ENCODE peak calls at places on chromosome 16, in eight cellular contexts. One of them, this sample, is unnamed.

GRCh38 chr16:79169239-79169638 is 431.3 kb downstream of the MAF start:
- DNase-seq in uterus: no peak
- DNase-seq in adrenal gland: no peak
- DNase-seq in stomach: no peak
- DNase-seq in lower leg skin: no peak
- DNase-seq in upper lobe of left lung: no peak
- DNase-seq in right lobe of liver: no peak
- DNase-seq in erythroblast: no peak
- DNase-seq in this sample: no peak

GRCh38 chr16:8905168-8905762 is 23.1 kb downstream of the LITAFD start:
- DNase-seq in stomach: no peak
- DNase-seq in adrenal gland: no peak
- DNase-seq in right lobe of liver: no peak
- DNase-seq in uterus: no peak
- DNase-seq in lower leg skin: peak
- DNase-seq in upper lobe of left lung: no peak
- DNase-seq in erythroblast: peak
- DNase-seq in this sample: no peak

GRCh38 chr16:80974649-80975376 is 31.9 kb downstream of the CMC2 start:
- DNase-seq in erythroblast: no peak
- DNase-seq in uterus: no peak
- DNase-seq in lower leg skin: no peak
- DNase-seq in upper lobe of left lung: no peak
- DNase-seq in right lobe of liver: peak
- DNase-seq in stomach: no peak
- DNase-seq in adrenal gland: no peak
- DNase-seq in this sample: no peak

GRCh38 chr16:80914379-80915078 is 92.2 kb downstream of the CMC2 start:
- DNase-seq in uterus: no peak
- DNase-seq in adrenal gland: no peak
- DNase-seq in lower leg skin: no peak
- DNase-seq in stomach: no peak
- DNase-seq in erythroblast: no peak
- DNase-seq in right lobe of liver: no peak
- DNase-seq in upper lobe of left lung: no peak
- DNase-seq in this sample: no peak

GRCh38 chr16:81664153-81664552 is 114.9 kb upstream of the PLCG2 start:
- DNase-seq in erythroblast: no peak
- DNase-seq in adrenal gland: no peak
- DNase-seq in uterus: no peak
- DNase-seq in upper lobe of left lung: no peak
- DNase-seq in stomach: no peak
- DNase-seq in right lobe of liver: no peak
- DNase-seq in lower leg skin: no peak
- DNase-seq in this sample: no peak

GRCh38 chr16:9053006-9053601 is 38.3 kb upstream of the HAPSTR1 start:
- DNase-seq in erythroblast: peak
- DNase-seq in right lobe of liver: peak
- DNase-seq in stomach: peak
- DNase-seq in upper lobe of left lung: no peak
- DNase-seq in uterus: peak
- DNase-seq in lower leg skin: no peak
- DNase-seq in adrenal gland: peak
- DNase-seq in this sample: no peak

GRCh38 chr16:4313563-4314531 is 2.0 kb upstream of the GLIS2 start:
- DNase-seq in lower leg skin: no peak
- DNase-seq in right lobe of liver: no peak
- DNase-seq in uterus: no peak
- DNase-seq in erythroblast: peak
- DNase-seq in upper lobe of left lung: peak
- DNase-seq in adrenal gland: peak
- DNase-seq in stomach: peak
- DNase-seq in this sample: no peak

GRCh38 chr16:77234611-77235010 is 35.4 kb downstream of the SYCE1L start:
- DNase-seq in stomach: no peak
- DNase-seq in lower leg skin: peak
- DNase-seq in upper lobe of left lung: no peak
- DNase-seq in adrenal gland: no peak
- DNase-seq in right lobe of liver: no peak
- DNase-seq in uterus: no peak
- DNase-seq in erythroblast: no peak
- DNase-seq in this sample: peak

GRCh38 chr16:56729351-56729735 is 586 bp upstream of the NUP93 start:
- DNase-seq in uterus: no peak
- DNase-seq in adrenal gland: peak
- DNase-seq in erythroblast: peak
- DNase-seq in upper lobe of left lung: no peak
- DNase-seq in stomach: no peak
- DNase-seq in lower leg skin: no peak
- DNase-seq in right lobe of liver: no peak
- DNase-seq in this sample: no peak

GRCh38 chr16:65524231-65524630 is 402.4 kb upstream of the CDH11 start:
- DNase-seq in lower leg skin: no peak
- DNase-seq in upper lobe of left lung: no peak
- DNase-seq in adrenal gland: no peak
- DNase-seq in stomach: no peak
- DNase-seq in right lobe of liver: no peak
- DNase-seq in erythroblast: no peak
- DNase-seq in uterus: no peak
- DNase-seq in this sample: no peak

GRCh38 chr16:56667581-56668571 is at the start of gene MT1G:
- DNase-seq in stomach: peak
- DNase-seq in erythroblast: peak
- DNase-seq in upper lobe of left lung: peak
- DNase-seq in right lobe of liver: peak
- DNase-seq in adrenal gland: peak
- DNase-seq in lower leg skin: peak
- DNase-seq in uterus: no peak
- DNase-seq in this sample: no peak

GRCh38 chr16:3577302-3577752 is at the start of gene NLRC3:
- DNase-seq in stomach: no peak
- DNase-seq in lower leg skin: no peak
- DNase-seq in erythroblast: no peak
- DNase-seq in right lobe of liver: peak
- DNase-seq in adrenal gland: no peak
- DNase-seq in upper lobe of left lung: peak
- DNase-seq in uterus: no peak
- DNase-seq in this sample: no peak

GRCh38 chr16:64130140-64130539 is 991.7 kb downstream of the CDH11 start:
- DNase-seq in right lobe of liver: no peak
- DNase-seq in lower leg skin: no peak
- DNase-seq in uterus: no peak
- DNase-seq in upper lobe of left lung: no peak
- DNase-seq in erythroblast: no peak
- DNase-seq in adrenal gland: no peak
- DNase-seq in stomach: no peak
- DNase-seq in this sample: no peak

GRCh38 chr16:11482946-11483748 is 103.6 kb downstream of the LITAF start:
- DNase-seq in right lobe of liver: no peak
- DNase-seq in erythroblast: no peak
- DNase-seq in stomach: no peak
- DNase-seq in upper lobe of left lung: no peak
- DNase-seq in lower leg skin: no peak
- DNase-seq in adrenal gland: no peak
- DNase-seq in uterus: no peak
- DNase-seq in this sample: no peak

GRCh38 chr16:11484691-11485258 is 101.9 kb downstream of the LITAF start:
- DNase-seq in upper lobe of left lung: peak
- DNase-seq in adrenal gland: no peak
- DNase-seq in uterus: no peak
- DNase-seq in lower leg skin: no peak
- DNase-seq in stomach: no peak
- DNase-seq in erythroblast: no peak
- DNase-seq in right lobe of liver: no peak
- DNase-seq in this sample: peak

GRCh38 chr16:11485676-11486075 is 101.0 kb downstream of the LITAF start:
- DNase-seq in adrenal gland: no peak
- DNase-seq in upper lobe of left lung: no peak
- DNase-seq in right lobe of liver: no peak
- DNase-seq in uterus: no peak
- DNase-seq in lower leg skin: no peak
- DNase-seq in stomach: no peak
- DNase-seq in erythroblast: no peak
- DNase-seq in this sample: no peak

GRCh38 chr16:11488304-11488703 is 98.4 kb downstream of the LITAF start:
- DNase-seq in upper lobe of left lung: no peak
- DNase-seq in stomach: no peak
- DNase-seq in uterus: no peak
- DNase-seq in erythroblast: no peak
- DNase-seq in right lobe of liver: no peak
- DNase-seq in adrenal gland: no peak
- DNase-seq in lower leg skin: no peak
- DNase-seq in this sample: no peak

DNA sequence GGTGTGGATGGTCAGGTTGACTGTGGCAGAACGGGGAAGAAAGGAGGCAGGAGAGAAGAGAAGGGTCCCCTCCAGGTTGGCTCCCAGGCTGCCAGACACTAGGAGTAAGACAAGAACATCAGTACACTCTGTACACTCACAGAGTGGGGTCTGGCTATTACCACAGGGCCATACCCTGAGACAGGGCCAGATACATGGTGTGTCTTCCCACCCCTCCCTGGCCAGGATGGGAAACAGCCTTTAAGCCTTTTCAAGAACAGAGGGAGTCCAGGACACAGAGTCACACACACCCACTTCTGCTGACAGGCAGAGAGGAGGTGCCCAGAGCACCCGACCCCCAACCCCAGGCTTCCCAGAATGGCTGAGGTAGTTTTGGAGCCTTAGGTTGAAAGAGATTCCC is 99.4 kb downstream of the LITAF start:
- DNase-seq in upper lobe of left lung: no peak
- DNase-seq in right lobe of liver: no peak
- DNase-seq in uterus: no peak
- DNase-seq in adrenal gland: no peak
- DNase-seq in stomach: no peak
- DNase-seq in lower leg skin: no peak
- DNase-seq in erythroblast: no peak
- DNase-seq in this sample: no peak
- TF ChIP-seq POLR2A in upper lobe of left lung: no peak
- TF ChIP-seq POLR2A in right lobe of liver: no peak
- TF ChIP-seq POLR2A in uterus: no peak
- TF ChIP-seq POLR2A in adrenal gland: no peak
- TF ChIP-seq POLR2A in stomach: no peak
- TF ChIP-seq POLR2A in lower leg skin: no peak
- TF ChIP-seq POLR2A in erythroblast: no peak
- TF ChIP-seq POLR2A in this sample: no peak

GRCh38 chr16:74737521-74737920 is 36.9 kb upstream of the MLKL start:
- DNase-seq in upper lobe of left lung: no peak
- DNase-seq in lower leg skin: no peak
- DNase-seq in adrenal gland: no peak
- DNase-seq in erythroblast: no peak
- DNase-seq in uterus: no peak
- DNase-seq in right lobe of liver: no peak
- DNase-seq in stomach: no peak
- DNase-seq in this sample: no peak
- TF ChIP-seq POLR2A in upper lobe of left lung: no peak
- TF ChIP-seq POLR2A in lower leg skin: no peak
- TF ChIP-seq POLR2A in adrenal gland: no peak
- TF ChIP-seq POLR2A in erythroblast: no peak
- TF ChIP-seq POLR2A in uterus: no peak
- TF ChIP-seq POLR2A in right lobe of liver: no peak
- TF ChIP-seq POLR2A in stomach: no peak
- TF ChIP-seq POLR2A in this sample: no peak

DNA sequence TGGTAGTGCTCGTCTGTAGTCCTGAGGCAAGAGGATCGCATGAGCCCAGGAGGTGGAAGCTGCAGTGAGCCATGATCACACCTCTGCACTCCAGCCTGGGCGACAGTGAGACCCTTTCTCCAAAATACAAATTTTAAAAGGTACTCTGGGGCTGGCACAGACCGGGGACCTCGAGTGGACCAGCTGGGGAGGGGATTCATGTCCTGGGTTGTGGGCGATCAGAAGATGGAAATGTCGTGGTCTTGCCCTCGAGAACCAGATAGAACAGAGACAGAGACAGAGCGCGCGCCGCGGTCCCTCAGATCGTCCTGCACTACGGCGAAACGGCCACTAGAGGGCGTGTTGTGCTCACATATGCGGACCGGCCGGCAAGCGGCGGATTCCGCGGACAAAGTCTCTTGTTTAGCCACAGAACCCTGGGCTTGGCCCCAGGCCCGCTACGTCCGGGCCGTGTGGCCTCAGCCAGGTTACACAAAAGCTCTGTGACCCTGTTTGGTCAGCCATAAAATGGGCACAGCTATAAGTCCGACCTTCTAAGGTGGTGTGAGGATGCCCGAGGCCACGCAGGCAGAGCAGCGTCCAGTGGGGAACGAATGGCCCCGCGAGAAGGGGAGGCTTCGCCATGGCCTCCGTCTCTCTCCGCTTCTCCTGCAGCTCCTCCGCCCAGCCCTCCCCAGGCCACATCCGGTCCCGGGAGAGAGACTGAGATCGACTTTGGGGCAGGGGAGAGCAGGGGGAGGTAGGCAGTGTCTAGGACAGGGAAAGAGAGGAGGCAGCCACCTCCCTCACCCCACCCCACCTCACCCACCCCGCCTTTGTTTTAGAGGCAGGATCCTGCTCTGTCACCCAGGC is 14.6 kb upstream of the SBK1 start:
- DNase-seq in lower leg skin: peak
- DNase-seq in stomach: peak
- DNase-seq in upper lobe of left lung: peak
- DNase-seq in adrenal gland: peak
- DNase-seq in uterus: peak
- DNase-seq in erythroblast: peak
- DNase-seq in right lobe of liver: peak
- DNase-seq in this sample: peak
- TF ChIP-seq POLR2A in lower leg skin: no peak
- TF ChIP-seq POLR2A in stomach: no peak
- TF ChIP-seq POLR2A in upper lobe of left lung: no peak
- TF ChIP-seq POLR2A in adrenal gland: no peak
- TF ChIP-seq POLR2A in uterus: no peak
- TF ChIP-seq POLR2A in erythroblast: no peak
- TF ChIP-seq POLR2A in right lobe of liver: no peak
- TF ChIP-seq POLR2A in this sample: no peak

GRCh38 chr16:27265982-27266381 is 2.6 kb downstream of the NSMCE1 start:
- DNase-seq in adrenal gland: no peak
- DNase-seq in uterus: no peak
- DNase-seq in upper lobe of left lung: no peak
- DNase-seq in stomach: no peak
- DNase-seq in right lobe of liver: no peak
- DNase-seq in lower leg skin: no peak
- DNase-seq in erythroblast: no peak
- DNase-seq in this sample: no peak

GRCh38 chr16:27270389-27270788 is 1.8 kb upstream of the NSMCE1 start:
- DNase-seq in stomach: no peak
- DNase-seq in upper lobe of left lung: no peak
- DNase-seq in right lobe of liver: peak
- DNase-seq in adrenal gland: no peak
- DNase-seq in uterus: no peak
- DNase-seq in lower leg skin: no peak
- DNase-seq in erythroblast: no peak
- DNase-seq in this sample: no peak

GRCh38 chr16:27269300-27270150 is 953 bp upstream of the NSMCE1 start:
- DNase-seq in adrenal gland: no peak
- DNase-seq in right lobe of liver: peak
- DNase-seq in uterus: no peak
- DNase-seq in erythroblast: no peak
- DNase-seq in upper lobe of left lung: no peak
- DNase-seq in lower leg skin: no peak
- DNase-seq in stomach: no peak
- DNase-seq in this sample: no peak

GRCh38 chr16:27267037-27267677 is 1.4 kb downstream of the NSMCE1 start:
- DNase-seq in adrenal gland: no peak
- DNase-seq in stomach: no peak
- DNase-seq in upper lobe of left lung: no peak
- DNase-seq in right lobe of liver: peak
- DNase-seq in erythroblast: no peak
- DNase-seq in lower leg skin: no peak
- DNase-seq in uterus: no peak
- DNase-seq in this sample: no peak

GRCh38 chr16:27268376-27269299 is at the start of gene NSMCE1:
- DNase-seq in adrenal gland: peak
- DNase-seq in lower leg skin: peak
- DNase-seq in upper lobe of left lung: peak
- DNase-seq in right lobe of liver: peak
- DNase-seq in uterus: peak
- DNase-seq in stomach: peak
- DNase-seq in erythroblast: peak
- DNase-seq in this sample: peak
- TF ChIP-seq POLR2A in adrenal gland: peak
- TF ChIP-seq POLR2A in lower leg skin: peak
- TF ChIP-seq POLR2A in upper lobe of left lung: no peak
- TF ChIP-seq POLR2A in right lobe of liver: peak
- TF ChIP-seq POLR2A in uterus: peak
- TF ChIP-seq POLR2A in stomach: no peak
- TF ChIP-seq POLR2A in erythroblast: peak
- TF ChIP-seq POLR2A in this sample: peak